ENCODE peak calls at places on chromosome 10, in four cellular contexts. L, E, X and R are unnamed samples.

GRCh38 chr10:17061418-17061817 is 68.2 kb downstream of the CUBN start:
- DNase-seq in X (no peak), L (no peak), E (no peak), R (no peak)

GRCh38 chr10:111207525-111207924 is 130.7 kb downstream of the ADRA2A start:
- DNase-seq in X (no peak), E (no peak), L (peak; percentile 19), R (no peak)

GRCh38 chr10:33238643-33239042 is 95.8 kb downstream of the NRP1 start:
- DNase-seq in L (no peak), X (no peak), E (no peak), R (no peak)

GRCh38 chr10:36021096-36021495 is 379.0 kb upstream of the FZD8 start:
- DNase-seq in E (no peak), L (no peak), X (no peak), R (no peak)

GRCh38 chr10:128180843-128181242 is 54.6 kb upstream of the MKI67 start:
- DNase-seq in E (no peak), L (no peak), X (no peak), R (no peak)

GRCh38 chr10:86649471-86650150 is 4.7 kb upstream of the OPN4 start:
- DNase-seq in L (no peak), X (no peak), E (no peak), R (no peak)

GRCh38 chr10:119644994-119645393 is 6.2 kb upstream of the BAG3 start:
- DNase-seq in E (no peak), L (no peak), X (no peak), R (no peak)

GRCh38 chr10:35854661-35855060 is 212.6 kb upstream of the FZD8 start:
- DNase-seq in E (no peak), X (no peak), L (no peak), R (no peak)

GRCh38 chr10:49614242-49615198 is 683 bp downstream of the CHAT start:
- DNase-seq in X (no peak), E (no peak), L (no peak), R (peak; percentile 36)

GRCh38 chr10:6473430-6473829 is 106.6 kb downstream of the PRKCQ start:
- DNase-seq in X (no peak), E (no peak), L (peak; percentile 49), R (peak; percentile 57)

GRCh38 chr10:24806262-24806661 is 82.6 kb upstream of the ARHGAP21 start:
- DNase-seq in X (no peak), E (no peak), L (no peak), R (no peak)

GRCh38 chr10:22464966-22465627 is 119.8 kb downstream of the SPAG6 start:
- DNase-seq in X (no peak), L (no peak), E (no peak), R (peak; percentile 21)

GRCh38 chr10:79413196-79413595 is 32.2 kb downstream of the ZCCHC24 start:
- DNase-seq in X (peak; percentile 66), L (no peak), E (peak; percentile 42), R (no peak)

GRCh38 chr10:85105614-85106013 is 777.2 kb downstream of the CCSER2 start:
- DNase-seq in L (no peak), E (no peak), X (no peak), R (no peak)

GRCh38 chr10:49364747-49365146 is 31.1 kb downstream of the DRGX start:
- DNase-seq in X (no peak), E (no peak), L (no peak), R (no peak)

GRCh38 chr10:101525848-101526247 is 62.2 kb downstream of the POLL start:
- DNase-seq in X (no peak), L (no peak), E (no peak), R (no peak)

GRCh38 chr10:11515596-11516418 is 95.6 kb downstream of the USP6NL start:
- DNase-seq in X (no peak), E (no peak), L (peak; percentile 37), R (peak; percentile 36)

GRCh38 chr10:60390224-60390626 is 550 bp upstream of the ANK3 start:
- DNase-seq in X (no peak), L (no peak), E (no peak), R (no peak)

GRCh38 chr10:104734408-104734807 is 93.3 kb downstream of the SORCS3 start:
- DNase-seq in X (no peak), L (no peak), E (no peak), R (no peak)

GRCh38 chr10:126199221-126199998 is 188.9 kb downstream of the ADAM12 start:
- DNase-seq in E (no peak), X (no peak), L (no peak), R (no peak)

GRCh38 chr10:124048371-124049290 is 44.8 kb downstream of the CHST15 start:
- DNase-seq in X (no peak), L (no peak), E (no peak), R (no peak)

GRCh38 chr10:26441491-26442214 is 3.5 kb downstream of the APBB1IP start:
- DNase-seq in X (no peak), L (no peak), E (no peak), R (no peak)

GRCh38 chr10:66680886-66681285 is 244.9 kb upstream of the LRRTM3 start:
- DNase-seq in L (no peak), X (no peak), E (no peak), R (no peak)

GRCh38 chr10:3886191-3886590 is 101.2 kb upstream of the KLF6 start:
- DNase-seq in E (peak; percentile 74), X (no peak), L (no peak), R (no peak)

GRCh38 chr10:23694921-23695824 is 256.3 kb downstream of the OTUD1 start:
- DNase-seq in E (no peak), X (no peak), L (no peak), R (no peak)
- TF ChIP-seq CTCF in E (no peak), X (no peak), L (no peak), R (no peak)

GRCh38 chr10:109852718-109853037 is 70.6 kb downstream of the XPNPEP1 start:
- DNase-seq in L (no peak), E (no peak), X (no peak), R (no peak)
- TF ChIP-seq CTCF in L (no peak), E (no peak), X (peak; percentile 6), R (no peak)

GRCh38 chr10:43166207-43166878 is 28.1 kb downstream of the CSGALNACT2 start:
- DNase-seq in E (no peak), X (no peak), L (no peak), R (no peak)
- TF ChIP-seq CTCF in E (no peak), X (no peak), L (no peak), R (no peak)

DNA sequence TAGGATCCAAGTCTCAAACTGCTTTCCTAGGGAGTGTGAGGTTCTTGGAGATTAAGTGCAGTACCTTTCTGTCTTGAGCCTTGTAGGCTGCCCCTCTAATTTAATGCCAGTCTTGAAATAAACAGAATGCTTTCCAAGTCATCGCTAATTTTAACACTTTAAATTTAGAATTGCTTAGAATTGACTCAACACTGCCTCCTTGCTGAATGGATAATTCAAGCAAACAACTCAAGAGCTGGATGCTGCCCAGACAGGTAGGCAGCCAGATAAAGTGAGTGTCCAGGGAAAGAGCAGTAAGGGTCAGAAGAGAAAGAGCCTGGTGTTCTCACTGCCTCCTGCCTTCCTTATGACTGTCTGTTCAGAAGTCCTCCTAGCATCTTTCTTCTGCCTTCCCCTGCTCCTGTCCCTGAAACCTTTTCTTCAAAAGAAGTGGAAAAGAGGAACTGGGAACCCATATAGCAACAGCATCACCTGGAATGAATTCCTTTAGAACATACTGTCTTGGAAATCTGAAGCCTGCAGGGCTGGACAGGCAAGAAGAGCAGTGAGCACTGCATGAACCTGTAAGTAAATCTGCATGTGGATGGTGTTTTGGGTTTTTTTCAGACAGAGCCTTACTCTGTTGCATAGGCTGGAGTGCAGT is 3.1 kb upstream of the GOT1 start:
- DNase-seq in E (no peak), L (no peak), X (no peak), R (no peak)
- TF ChIP-seq CTCF in E (peak; percentile 45), L (no peak), X (no peak), R (peak; percentile 19)

GRCh38 chr10:69885379-69886156 is 83.9 kb downstream of the COL13A1 start:
- DNase-seq in X (no peak), L (no peak), E (no peak), R (no peak)
- TF ChIP-seq CTCF in X (peak; percentile 27), L (no peak), E (peak; percentile 27), R (no peak)

GRCh38 chr10:1142596-1142995 is 86.4 kb downstream of the WDR37 start:
- DNase-seq in L (no peak), X (no peak), E (no peak), R (no peak)
- TF ChIP-seq CTCF in L (no peak), X (no peak), E (no peak), R (peak; percentile 47)

DNA sequence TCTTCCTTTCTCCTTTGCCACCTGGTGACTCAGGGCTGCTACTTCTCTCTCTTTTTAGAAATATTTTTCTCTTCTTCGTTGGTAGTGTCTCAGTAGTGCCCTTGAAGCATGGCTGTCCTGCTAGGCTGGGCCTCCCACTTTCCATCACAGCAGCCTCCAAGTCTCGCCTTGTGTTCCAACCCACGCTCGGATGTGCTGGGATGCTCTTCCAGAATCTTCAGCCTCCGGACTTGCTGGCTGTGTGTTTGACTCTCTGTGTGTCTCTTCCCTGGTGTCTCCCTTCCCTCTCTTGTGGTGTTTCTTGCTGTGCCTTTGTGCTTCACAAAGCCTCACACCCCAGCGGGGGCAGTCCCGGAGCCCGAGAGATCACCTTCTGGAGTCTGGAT is 100.5 kb downstream of the INPP5A start:
- DNase-seq in X (no peak), L (no peak), E (no peak), R (no peak)
- TF ChIP-seq CTCF in X (no peak), L (no peak), E (no peak), R (no peak)

DNA sequence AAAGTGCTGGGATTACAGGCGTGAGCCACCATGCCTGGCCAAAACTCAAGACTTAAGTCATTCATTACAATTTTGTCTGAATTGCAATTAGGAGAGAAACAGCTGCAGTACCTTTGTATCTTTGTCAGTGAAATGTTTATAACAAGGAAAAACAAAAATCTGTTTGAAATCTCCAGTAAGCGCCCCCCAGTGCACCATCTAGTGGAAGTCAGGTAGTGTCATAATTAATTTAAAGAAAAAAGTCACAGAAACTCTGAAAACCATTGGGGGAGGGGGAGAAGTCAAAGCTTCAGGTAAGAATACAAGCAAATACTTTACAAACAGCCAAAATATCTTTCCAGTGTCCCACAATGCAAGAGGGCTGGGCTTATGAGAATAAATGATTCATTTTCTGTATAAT is 2.8 kb downstream of the MPP7 start:
- DNase-seq in X (no peak), L (no peak), E (no peak), R (no peak)
- TF ChIP-seq CTCF in X (no peak), L (no peak), E (no peak), R (no peak)